ENCODE peak calls at places on chromosomes 13 and 19, in four cellular contexts. U is left ventricle myocardium inferior, O is thoracic aorta, Z is PC-3. L is an unnamed sample.
A peak's percentile ranks its signal among the peaks of the same experiment; 100 is the strongest.

GRCh38 chr13:74280795-74281490 is 146.7 kb upstream of the KLF12 start:
- DNase-seq in U (no peak), O (no peak), Z (no peak), L (no peak)

GRCh38 chr13:77717508-77717907 is 20.0 kb downstream of the SLAIN1 start:
- DNase-seq in U (no peak), O (no peak), Z (no peak), L (no peak)

GRCh38 chr13:49098198-49098597 is 121.9 kb upstream of the MLNR start:
- DNase-seq in U (no peak), O (peak; percentile 30), Z (peak; percentile 75), L (no peak)

GRCh38 chr13:22135446-22135845 is 464.6 kb downstream of the FGF9 start:
- DNase-seq in U (no peak), O (no peak), Z (no peak), L (no peak)

GRCh38 chr19:41297628-41298326 is 12.2 kb upstream of the CCDC97 start:
- DNase-seq in U (no peak), O (no peak), Z (no peak), L (no peak)

GRCh38 chr19:55358943-55359908 is 3.8 kb downstream of the GARIN5B start:
- DNase-seq in U (no peak), O (no peak), Z (no peak), L (no peak)

GRCh38 chr13:106372199-106373160 is 163.0 kb downstream of the EFNB2 start:
- DNase-seq in U (no peak), O (no peak), Z (no peak), L (no peak)

GRCh38 chr19:10554760-10555612 is 10.8 kb downstream of the KRI1 start:
- DNase-seq in U (no peak), O (no peak), Z (no peak), L (no peak)

GRCh38 chr19:32223595-32224370 is 121.6 kb upstream of the ZNF507 start:
- DNase-seq in U (no peak), O (no peak), Z (no peak), L (no peak)

GRCh38 chr13:113178070-113178895 is 19.8 kb downstream of the PROZ start:
- DNase-seq in U (no peak), O (no peak), Z (peak; percentile 79), L (no peak)

GRCh38 chr19:51422053-51422448 is 4.6 kb upstream of the SIGLEC10 start:
- DNase-seq in U (peak; percentile 82), O (no peak), Z (peak; percentile 96), L (peak; percentile 90)

DNA sequence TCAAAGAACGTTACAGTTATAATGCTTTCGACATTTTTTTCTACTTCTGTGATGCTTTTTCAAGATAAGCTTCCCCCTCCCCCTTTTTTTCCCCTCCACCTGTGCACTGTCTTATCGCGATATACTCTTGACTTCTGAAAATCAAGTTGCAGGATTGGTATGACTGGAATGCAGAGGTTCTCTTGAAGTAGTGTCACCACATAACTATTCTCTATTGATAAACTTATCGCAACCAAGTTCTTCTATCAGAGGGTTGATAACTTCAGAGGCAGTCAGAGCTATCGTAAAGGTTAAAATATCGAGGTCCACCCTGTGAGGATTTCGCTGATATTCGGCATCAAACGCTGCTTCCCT is 819 bp downstream of the EID2 start:
- DNase-seq in U (no peak), O (no peak), Z (peak; percentile 34), L (no peak)
- H3K4me1 ChIP-seq in U (peaks cover 32% of the 10 kb centered on the region), O (peaks cover 22% of the 10 kb centered on the region), Z (peaks cover 15% of the 10 kb centered on the region), L (peaks cover 16% of the 10 kb centered on the region)

GRCh38 chr13:37011002-37011401 is 10.4 kb downstream of the EXOSC8 start:
- DNase-seq in U (no peak), O (no peak), Z (no peak), L (no peak)
- H3K36me3 ChIP-seq in U (peaks cover 87% of the 10 kb centered on the region), O (peaks cover 31% of the 10 kb centered on the region), Z (peaks cover 41% of the 10 kb centered on the region), L (peaks cover 9% of the 10 kb centered on the region)

DNA sequence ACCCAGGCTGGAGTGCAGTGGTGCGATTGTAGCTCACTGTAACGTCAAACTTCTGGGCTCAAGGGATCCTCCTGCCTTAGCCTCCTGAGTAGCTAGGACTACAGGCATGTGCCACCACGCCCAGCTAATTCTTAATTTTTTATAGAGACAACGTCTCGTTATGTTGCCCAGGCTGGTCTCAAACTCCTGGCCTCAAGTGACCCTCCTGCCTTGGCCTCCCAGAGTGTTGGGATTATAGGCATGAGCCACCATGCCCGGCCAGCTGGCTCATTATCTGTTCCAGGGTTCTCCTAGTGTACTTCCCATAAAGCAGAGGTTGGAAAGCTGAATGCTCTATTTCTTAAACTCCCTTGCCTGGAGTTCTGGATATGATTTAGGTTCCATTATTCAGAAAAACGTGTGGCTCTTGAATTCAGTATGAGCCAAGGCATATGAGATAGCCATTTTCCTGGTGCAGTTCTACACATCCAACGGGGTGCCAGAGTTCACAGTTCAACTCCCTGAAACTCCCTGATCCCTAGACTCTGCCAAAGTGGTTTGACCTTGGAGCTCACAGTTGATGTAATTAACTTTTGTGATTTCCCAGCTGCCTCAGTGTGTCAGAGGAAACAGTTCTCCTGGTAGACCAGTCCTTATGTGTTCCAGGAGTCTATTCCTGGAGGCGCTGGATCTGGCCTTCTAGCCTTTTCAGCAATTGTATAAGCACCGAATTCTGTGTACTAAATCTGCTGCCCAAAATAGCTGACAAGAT is 21.6 kb downstream of the GPR183 start:
- DNase-seq in U (no peak), O (no peak), Z (no peak), L (peak; percentile 62)
- H3K4me1 ChIP-seq in U (peaks cover 73% of the 10 kb centered on the region), O (peaks cover 54% of the 10 kb centered on the region), Z (no peaks in the 10 kb centered on the region), L (no peaks in the 10 kb centered on the region)

GRCh38 chr19:44986389-44986788 is 14.9 kb upstream of the RELB start:
- DNase-seq in U (no peak), O (no peak), Z (no peak), L (no peak)

GRCh38 chr19:44988896-44989563 is 12.2 kb upstream of the RELB start:
- DNase-seq in U (peak; percentile 40), O (no peak), Z (peak; percentile 52), L (peak; percentile 60)

GRCh38 chr19:44985445-44985844 is 15.8 kb upstream of the RELB start:
- DNase-seq in U (no peak), O (no peak), Z (no peak), L (no peak)

GRCh38 chr19:44984005-44984404 is 17.3 kb upstream of the RELB start:
- DNase-seq in U (no peak), O (no peak), Z (no peak), L (no peak)

GRCh38 chr19:44987148-44987675 is 14.1 kb upstream of the RELB start:
- DNase-seq in U (no peak), O (no peak), Z (no peak), L (no peak)
- H3K36me3 ChIP-seq in U (peaks cover 96% of the 10 kb centered on the region), O (peaks cover 52% of the 10 kb centered on the region), Z (peaks cover 7% of the 10 kb centered on the region), L (no peaks in the 10 kb centered on the region)

GRCh38 chr13:67120872-67121531 is 109.1 kb downstream of the PCDH9 start:
- DNase-seq in U (no peak), O (no peak), Z (peak; percentile 56), L (no peak)
- H3K4me1 ChIP-seq in U (no peaks in the 10 kb centered on the region), O (no peaks in the 10 kb centered on the region), Z (peaks cover 27% of the 10 kb centered on the region), L (no peaks in the 10 kb centered on the region)

DNA sequence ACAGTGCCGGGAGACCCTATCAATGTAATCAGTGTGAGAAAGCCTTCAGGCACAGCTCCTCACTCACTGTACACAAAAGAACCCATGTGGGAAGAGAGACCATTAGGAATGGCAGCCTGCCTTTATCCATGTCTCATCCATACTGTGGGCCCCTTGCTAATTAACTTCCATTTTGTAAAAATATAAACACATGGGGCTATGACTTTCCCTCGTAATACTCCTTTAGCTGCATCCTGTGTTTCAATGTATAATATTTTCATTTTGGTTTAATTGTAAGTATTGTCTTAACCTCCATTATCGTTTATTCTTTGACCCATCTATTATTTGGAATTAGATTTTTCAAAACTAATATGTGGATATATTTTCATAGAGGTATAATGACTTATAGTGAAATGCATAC is 29.3 kb downstream of the ZNF333 start:
- DNase-seq in U (no peak), O (no peak), Z (no peak), L (no peak)
- H3K36me3 ChIP-seq in U (peaks cover 100% of the 10 kb centered on the region), O (peaks cover 86% of the 10 kb centered on the region), Z (peaks cover 39% of the 10 kb centered on the region), L (peaks cover 31% of the 10 kb centered on the region)

GRCh38 chr13:50917572-50917971 is 8.0 kb downstream of the RNASEH2B start:
- DNase-seq in U (no peak), O (no peak), Z (no peak), L (no peak)

GRCh38 chr13:50914848-50915247 is 5.3 kb downstream of the RNASEH2B start:
- DNase-seq in U (no peak), O (no peak), Z (peak; percentile 43), L (no peak)

GRCh38 chr13:50914301-50914700 is 4.7 kb downstream of the RNASEH2B start:
- DNase-seq in U (no peak), O (no peak), Z (no peak), L (no peak)

GRCh38 chr13:50916701-50917184 is 7.2 kb downstream of the RNASEH2B start:
- DNase-seq in U (peak; percentile 17), O (no peak), Z (no peak), L (no peak)

GRCh38 chr13:50915562-50915961 is 6.0 kb downstream of the RNASEH2B start:
- DNase-seq in U (no peak), O (no peak), Z (no peak), L (no peak)
- H3K4me1 ChIP-seq in U (peaks cover 92% of the 10 kb centered on the region), O (peaks cover 39% of the 10 kb centered on the region), Z (peaks cover 21% of the 10 kb centered on the region), L (peaks cover 8% of the 10 kb centered on the region)

GRCh38 chr19:4502282-4503223 is 15.7 kb downstream of the PLIN4 start:
- DNase-seq in U (no peak), O (no peak), Z (no peak), L (no peak)
- H3K36me3 ChIP-seq in U (peaks cover 92% of the 10 kb centered on the region), O (peaks cover 23% of the 10 kb centered on the region), Z (peaks cover 5% of the 10 kb centered on the region), L (no peaks in the 10 kb centered on the region)

GRCh38 chr19:1262687-1263123 is 6.4 kb upstream of the CIRBP start:
- DNase-seq in U (no peak), O (no peak), Z (no peak), L (no peak)
- H3K4me1 ChIP-seq in U (peaks cover 85% of the 10 kb centered on the region), O (peaks cover 81% of the 10 kb centered on the region), Z (peaks cover 60% of the 10 kb centered on the region), L (peaks cover 67% of the 10 kb centered on the region)

DNA sequence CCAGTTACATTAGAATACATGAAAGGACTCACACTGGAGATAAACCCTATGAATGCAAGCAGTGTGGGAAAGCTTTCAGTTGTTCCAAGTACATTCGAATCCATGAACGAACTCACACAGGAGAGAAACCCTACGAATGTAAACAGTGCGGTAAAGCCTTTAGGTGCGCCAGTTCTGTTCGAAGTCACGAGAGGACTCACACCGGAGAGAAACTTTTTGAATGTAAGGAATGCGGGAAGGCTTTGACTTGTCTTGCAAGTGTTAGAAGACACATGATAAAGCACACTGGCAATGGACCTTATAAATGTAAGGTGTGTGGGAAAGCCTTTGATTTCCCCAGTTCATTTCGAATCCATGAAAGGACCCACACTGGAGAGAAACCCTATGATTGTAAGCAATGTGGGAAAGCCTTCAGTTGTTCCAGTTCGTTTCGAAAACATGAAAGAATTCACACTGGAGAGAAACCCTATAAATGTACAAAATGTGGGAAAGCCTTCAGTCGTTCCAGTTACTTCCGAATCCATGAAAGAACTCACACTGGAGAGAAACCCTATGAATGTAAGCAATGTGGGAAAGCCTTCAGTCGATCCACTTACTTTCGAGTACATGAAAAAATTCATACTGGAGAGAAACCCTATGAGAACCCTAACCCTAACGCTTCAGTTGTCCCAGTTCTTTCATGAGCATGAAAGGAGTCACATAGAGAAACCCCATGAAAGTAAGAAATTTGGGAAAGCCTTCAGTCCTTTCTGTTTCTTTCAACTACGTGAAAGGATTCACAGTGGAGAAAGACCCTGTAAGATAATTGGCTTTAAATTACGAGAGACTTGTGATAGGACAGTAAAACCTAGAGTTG is 20.2 kb downstream of the ZNF627 start:
- DNase-seq in U (no peak), O (no peak), Z (no peak), L (no peak)
- H3K36me3 ChIP-seq in U (peaks cover 73% of the 10 kb centered on the region), O (peaks cover 35% of the 10 kb centered on the region), Z (peaks cover 78% of the 10 kb centered on the region), L (peaks cover 33% of the 10 kb centered on the region)

L was measured in right lobe of liver.